ENCODE peak calls at places on chromosomes 1 and 21, in nine cellular contexts. E is NCI-H774; T is right atrium auricular region; N is IMR-90; M is left ventricle myocardium superior; F is adrenal gland; I is psoas muscle; W is NCI-H748 treated with DMSO at 0.1 percent for 48 hours; H is stimulated activated CD4-positive, alpha-beta T cell treated with anti-CD3 and anti-CD28 coated beads, Interleukin-2, amount 100 ng/mL, for 48 hours. Q is an unnamed sample.

GRCh38 chr1:62912028-62912638 is 128.2 kb downstream of the ATG4C start:
- DNase-seq in E (no peak), T (no peak), N (peak), M (no peak), F (no peak), I (no peak), W (no peak), H (no peak), Q (peak)

GRCh38 chr1:168138134-168138533 is 1.4 kb upstream of the GPR161 start:
- DNase-seq in E (no peak), T (no peak), N (peak), M (no peak), F (no peak), I (no peak), W (no peak), H (no peak), Q (no peak)

GRCh38 chr1:27097484-27097917 is 57.4 kb downstream of the SLC9A1 start:
- DNase-seq in E (peak), T (peak), N (peak), M (peak), F (peak), I (peak), W (peak), H (peak), Q (peak)

GRCh38 chr1:23383547-23384311 is 14.1 kb upstream of the ZNF436 start:
- DNase-seq in E (no peak), T (no peak), N (no peak), M (no peak), F (peak), I (no peak), W (no peak), H (no peak), Q (no peak)

GRCh38 chr1:43521078-43521477 is 9.6 kb upstream of the PTPRF start:
- DNase-seq in E (no peak), T (no peak), N (no peak), M (no peak), F (no peak), I (no peak), W (no peak), H (no peak), Q (no peak)

GRCh38 chr21:37074195-37074510 is 1.1 kb downstream of the TTC3 start:
- DNase-seq in E (no peak), T (no peak), N (no peak), M (no peak), F (no peak), I (no peak), W (no peak), H (no peak), Q (no peak)

GRCh38 chr1:107626075-107626796 is 338.7 kb downstream of the VAV3 start:
- DNase-seq in E (no peak), T (no peak), N (no peak), M (no peak), F (no peak), I (no peak), W (no peak), H (no peak), Q (no peak)

GRCh38 chr1:66930823-66931174 is 6.0 kb downstream of the MIER1 start:
- DNase-seq in E (no peak), T (no peak), N (no peak), M (no peak), F (no peak), I (no peak), W (no peak), H (no peak), Q (no peak)

GRCh38 chr1:111833334-111833733 is 77.6 kb downstream of the DDX20 start:
- DNase-seq in E (no peak), T (no peak), N (peak), M (no peak), F (no peak), I (no peak), W (no peak), H (no peak), Q (no peak)

GRCh38 chr1:26145041-26145959 is 13.6 kb upstream of the FAM110D start:
- DNase-seq in E (peak), T (peak), N (peak), M (peak), F (peak), I (peak), W (peak), H (peak), Q (peak)

GRCh38 chr1:101293461-101294045 is 56.7 kb downstream of the S1PR1 start:
- DNase-seq in E (no peak), T (no peak), N (peak), M (no peak), F (no peak), I (no peak), W (no peak), H (no peak), Q (no peak)

GRCh38 chr1:82731216-82731615 is 930.5 kb downstream of the ADGRL2 start:
- DNase-seq in E (no peak), T (no peak), N (no peak), M (no peak), F (no peak), I (no peak), W (no peak), H (no peak), Q (no peak)